ENCODE peak calls at places on chromosomes 2 and 18, in nine cellular contexts. One of them, this sample, is unnamed.

GRCh38 chr2:149185942-149186490 is 144.4 kb upstream of the LYPD6 start:
- DNase-seq in astrocyte of the cerebellum: no peak
- DNase-seq in foreskin fibroblast: no peak
- DNase-seq in stomach: no peak
- DNase-seq in fibroblast of mammary gland: no peak
- DNase-seq in A549: no peak
- DNase-seq in kidney epithelial cell: no peak
- DNase-seq in AG04449: no peak
- DNase-seq in neural progenitor cell: no peak
- DNase-seq in this sample: peak

GRCh38 chr2:215967590-215968373 is 45.6 kb downstream of the MREG start:
- DNase-seq in stomach: no peak
- DNase-seq in kidney epithelial cell: no peak
- DNase-seq in astrocyte of the cerebellum: no peak
- DNase-seq in fibroblast of mammary gland: peak
- DNase-seq in neural progenitor cell: no peak
- DNase-seq in A549: no peak
- DNase-seq in AG04449: no peak
- DNase-seq in foreskin fibroblast: no peak
- DNase-seq in this sample: no peak

GRCh38 chr18:12420831-12421421 is 13.2 kb downstream of the PRELID3A start:
- DNase-seq in neural progenitor cell: peak
- DNase-seq in fibroblast of mammary gland: no peak
- DNase-seq in foreskin fibroblast: no peak
- DNase-seq in A549: no peak
- DNase-seq in astrocyte of the cerebellum: no peak
- DNase-seq in kidney epithelial cell: no peak
- DNase-seq in stomach: no peak
- DNase-seq in AG04449: no peak
- DNase-seq in this sample: peak

GRCh38 chr2:45888167-45888566 is 236.7 kb downstream of the PRKCE start:
- DNase-seq in A549: no peak
- DNase-seq in kidney epithelial cell: no peak
- DNase-seq in foreskin fibroblast: no peak
- DNase-seq in stomach: no peak
- DNase-seq in AG04449: peak
- DNase-seq in neural progenitor cell: no peak
- DNase-seq in astrocyte of the cerebellum: no peak
- DNase-seq in fibroblast of mammary gland: peak
- DNase-seq in this sample: no peak

GRCh38 chr2:157839822-157840221 is 36.3 kb downstream of the ACVR1 start:
- DNase-seq in A549: no peak
- DNase-seq in astrocyte of the cerebellum: no peak
- DNase-seq in stomach: no peak
- DNase-seq in foreskin fibroblast: no peak
- DNase-seq in fibroblast of mammary gland: no peak
- DNase-seq in kidney epithelial cell: no peak
- DNase-seq in neural progenitor cell: peak
- DNase-seq in AG04449: no peak
- DNase-seq in this sample: no peak

GRCh38 chr2:45232824-45233223 is 223.6 kb upstream of the SIX2 start:
- DNase-seq in A549: no peak
- DNase-seq in neural progenitor cell: no peak
- DNase-seq in astrocyte of the cerebellum: no peak
- DNase-seq in kidney epithelial cell: no peak
- DNase-seq in fibroblast of mammary gland: no peak
- DNase-seq in AG04449: no peak
- DNase-seq in foreskin fibroblast: no peak
- DNase-seq in stomach: no peak
- DNase-seq in this sample: no peak

GRCh38 chr2:179745615-179746263 is 115.7 kb downstream of the ZNF385B start:
- DNase-seq in kidney epithelial cell: no peak
- DNase-seq in AG04449: no peak
- DNase-seq in neural progenitor cell: no peak
- DNase-seq in stomach: no peak
- DNase-seq in A549: no peak
- DNase-seq in fibroblast of mammary gland: peak
- DNase-seq in astrocyte of the cerebellum: no peak
- DNase-seq in foreskin fibroblast: no peak
- DNase-seq in this sample: no peak

GRCh38 chr18:65941482-65941881 is 190.7 kb downstream of the CDH7 start:
- DNase-seq in stomach: no peak
- DNase-seq in fibroblast of mammary gland: no peak
- DNase-seq in AG04449: no peak
- DNase-seq in neural progenitor cell: no peak
- DNase-seq in A549: no peak
- DNase-seq in kidney epithelial cell: no peak
- DNase-seq in foreskin fibroblast: no peak
- DNase-seq in astrocyte of the cerebellum: no peak
- DNase-seq in this sample: no peak

GRCh38 chr2:135845257-135845656 is 8.3 kb upstream of the LCT start:
- DNase-seq in fibroblast of mammary gland: no peak
- DNase-seq in foreskin fibroblast: no peak
- DNase-seq in AG04449: no peak
- DNase-seq in A549: no peak
- DNase-seq in stomach: no peak
- DNase-seq in neural progenitor cell: no peak
- DNase-seq in astrocyte of the cerebellum: no peak
- DNase-seq in kidney epithelial cell: no peak
- DNase-seq in this sample: no peak

GRCh38 chr2:109032229-109032800 is 43.3 kb upstream of the EDAR start:
- DNase-seq in kidney epithelial cell: no peak
- DNase-seq in stomach: no peak
- DNase-seq in astrocyte of the cerebellum: no peak
- DNase-seq in fibroblast of mammary gland: no peak
- DNase-seq in neural progenitor cell: no peak
- DNase-seq in AG04449: no peak
- DNase-seq in foreskin fibroblast: no peak
- DNase-seq in A549: no peak
- DNase-seq in this sample: no peak

GRCh38 chr2:46050027-46050426 is 247.2 kb upstream of the EPAS1 start:
- DNase-seq in stomach: peak
- DNase-seq in fibroblast of mammary gland: no peak
- DNase-seq in foreskin fibroblast: no peak
- DNase-seq in kidney epithelial cell: no peak
- DNase-seq in neural progenitor cell: no peak
- DNase-seq in AG04449: no peak
- DNase-seq in A549: no peak
- DNase-seq in astrocyte of the cerebellum: no peak
- DNase-seq in this sample: no peak

GRCh38 chr2:189527812-189528591 is 52.6 kb downstream of the SLC40A1 start:
- DNase-seq in fibroblast of mammary gland: no peak
- DNase-seq in astrocyte of the cerebellum: no peak
- DNase-seq in kidney epithelial cell: no peak
- DNase-seq in AG04449: no peak
- DNase-seq in stomach: no peak
- DNase-seq in foreskin fibroblast: no peak
- DNase-seq in neural progenitor cell: no peak
- DNase-seq in A549: no peak
- DNase-seq in this sample: no peak

GRCh38 chr2:95023222-95023597 is 2.3 kb upstream of the MAL start:
- DNase-seq in A549: peak
- DNase-seq in fibroblast of mammary gland: no peak
- DNase-seq in stomach: peak
- DNase-seq in AG04449: no peak
- DNase-seq in astrocyte of the cerebellum: no peak
- DNase-seq in foreskin fibroblast: no peak
- DNase-seq in neural progenitor cell: no peak
- DNase-seq in kidney epithelial cell: no peak
- DNase-seq in this sample: no peak

GRCh38 chr2:121008978-121009377 is 273.3 kb downstream of the GLI2 start:
- DNase-seq in kidney epithelial cell: no peak
- DNase-seq in astrocyte of the cerebellum: no peak
- DNase-seq in fibroblast of mammary gland: peak
- DNase-seq in A549: peak
- DNase-seq in neural progenitor cell: peak
- DNase-seq in foreskin fibroblast: no peak
- DNase-seq in AG04449: no peak
- DNase-seq in stomach: no peak
- DNase-seq in this sample: no peak
- TF ChIP-seq CTCF in kidney epithelial cell: peak
- TF ChIP-seq CTCF in astrocyte of the cerebellum: no peak
- TF ChIP-seq CTCF in fibroblast of mammary gland: peak
- TF ChIP-seq CTCF in A549: peak
- TF ChIP-seq CTCF in neural progenitor cell: peak
- TF ChIP-seq CTCF in foreskin fibroblast: peak
- TF ChIP-seq CTCF in AG04449: peak
- TF ChIP-seq CTCF in stomach: no peak
- TF ChIP-seq CTCF in this sample: peak

DNA sequence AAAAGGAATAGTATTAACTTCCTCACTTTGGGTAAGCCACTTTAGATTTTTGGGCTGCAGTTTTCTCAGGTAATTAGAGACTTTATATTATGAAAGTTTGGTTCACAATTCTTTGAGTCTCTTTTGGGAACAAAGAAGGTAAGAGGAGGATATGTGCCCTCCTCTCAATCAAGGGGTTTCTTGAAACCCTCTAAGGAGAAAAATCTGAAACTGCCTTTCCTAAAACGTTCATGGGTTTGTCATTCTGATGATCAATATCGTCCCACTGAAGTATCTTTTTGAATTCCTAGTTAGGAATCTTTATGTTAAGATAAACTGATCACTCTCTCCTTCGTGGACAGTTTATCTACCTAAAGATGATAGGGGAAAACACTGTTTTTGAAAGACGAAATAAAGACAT is 42.4 kb upstream of the AKAIN1 start:
- DNase-seq in foreskin fibroblast: no peak
- DNase-seq in kidney epithelial cell: no peak
- DNase-seq in fibroblast of mammary gland: no peak
- DNase-seq in A549: no peak
- DNase-seq in astrocyte of the cerebellum: no peak
- DNase-seq in neural progenitor cell: no peak
- DNase-seq in AG04449: no peak
- DNase-seq in stomach: no peak
- DNase-seq in this sample: no peak
- H3K4me3 ChIP-seq in foreskin fibroblast: peak
- H3K4me3 ChIP-seq in kidney epithelial cell: peak
- H3K4me3 ChIP-seq in fibroblast of mammary gland: peak
- H3K4me3 ChIP-seq in A549: no peak
- H3K4me3 ChIP-seq in astrocyte of the cerebellum: peak
- H3K4me3 ChIP-seq in neural progenitor cell: peak
- H3K4me3 ChIP-seq in AG04449: peak
- H3K4me3 ChIP-seq in stomach: peak
- H3K4me3 ChIP-seq in this sample: peak

DNA sequence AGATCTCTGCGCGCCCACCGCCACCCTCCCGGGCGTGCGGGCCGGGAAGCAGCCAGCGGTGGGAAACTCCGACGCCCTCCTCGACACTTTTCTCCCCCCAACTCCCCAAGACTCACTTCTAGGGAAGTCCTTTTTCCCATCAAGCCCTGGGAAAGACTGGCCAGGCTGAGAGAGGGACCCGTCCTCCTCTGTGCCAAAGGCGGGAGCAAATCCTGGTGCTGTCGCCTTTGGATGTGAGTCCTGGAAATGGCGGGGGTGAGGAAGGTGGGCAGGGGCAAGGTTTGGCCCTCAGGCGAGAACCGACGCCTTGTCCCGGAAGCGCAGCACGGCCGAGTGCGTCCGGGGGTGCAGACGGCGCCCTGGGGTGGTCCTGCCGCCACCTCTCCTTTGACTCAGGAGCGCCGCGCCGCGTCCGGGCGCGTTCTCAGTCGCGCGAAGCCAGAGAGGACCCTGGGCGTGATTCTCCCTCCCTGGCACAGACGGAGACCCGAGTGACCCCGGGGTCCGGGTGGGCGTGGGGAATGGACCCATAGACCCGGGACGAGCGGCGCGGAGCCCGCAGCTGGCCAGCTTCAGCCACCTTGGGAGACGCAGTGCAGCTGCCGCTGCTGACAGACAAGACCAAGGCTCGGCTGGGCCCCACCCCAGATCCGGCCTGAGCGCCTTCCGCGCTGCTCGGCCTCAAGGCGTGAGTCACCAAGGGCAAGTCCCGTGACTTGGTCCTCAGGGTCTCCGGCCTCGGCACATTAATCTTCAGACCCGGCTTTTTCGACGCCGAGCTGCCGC is 3.5 kb upstream of the LBX2 start:
- DNase-seq in fibroblast of mammary gland: peak
- DNase-seq in neural progenitor cell: peak
- DNase-seq in A549: peak
- DNase-seq in AG04449: no peak
- DNase-seq in kidney epithelial cell: peak
- DNase-seq in astrocyte of the cerebellum: peak
- DNase-seq in stomach: peak
- DNase-seq in foreskin fibroblast: peak
- DNase-seq in this sample: peak
- TF ChIP-seq CTCF in fibroblast of mammary gland: peak
- TF ChIP-seq CTCF in neural progenitor cell: peak
- TF ChIP-seq CTCF in A549: peak
- TF ChIP-seq CTCF in AG04449: peak
- TF ChIP-seq CTCF in kidney epithelial cell: peak
- TF ChIP-seq CTCF in astrocyte of the cerebellum: peak
- TF ChIP-seq CTCF in stomach: peak
- TF ChIP-seq CTCF in foreskin fibroblast: peak
- TF ChIP-seq CTCF in this sample: peak

GRCh38 chr2:85754313-85755095 is 713 bp downstream of the ATOH8 start:
- DNase-seq in foreskin fibroblast: no peak
- DNase-seq in AG04449: no peak
- DNase-seq in A549: peak
- DNase-seq in fibroblast of mammary gland: no peak
- DNase-seq in astrocyte of the cerebellum: no peak
- DNase-seq in kidney epithelial cell: no peak
- DNase-seq in stomach: peak
- DNase-seq in neural progenitor cell: peak
- DNase-seq in this sample: peak

GRCh38 chr2:85751300-85751575 is 2.6 kb upstream of the ATOH8 start:
- DNase-seq in kidney epithelial cell: no peak
- DNase-seq in AG04449: no peak
- DNase-seq in fibroblast of mammary gland: no peak
- DNase-seq in foreskin fibroblast: no peak
- DNase-seq in astrocyte of the cerebellum: no peak
- DNase-seq in neural progenitor cell: no peak
- DNase-seq in stomach: no peak
- DNase-seq in A549: no peak
- DNase-seq in this sample: no peak

GRCh38 chr2:85753525-85754312 is at the start of gene ATOH8:
- DNase-seq in foreskin fibroblast: peak
- DNase-seq in fibroblast of mammary gland: peak
- DNase-seq in AG04449: no peak
- DNase-seq in astrocyte of the cerebellum: no peak
- DNase-seq in A549: peak
- DNase-seq in kidney epithelial cell: no peak
- DNase-seq in neural progenitor cell: peak
- DNase-seq in stomach: peak
- DNase-seq in this sample: peak

GRCh38 chr2:85751627-85752026 is 2.2 kb upstream of the ATOH8 start:
- DNase-seq in stomach: no peak
- DNase-seq in foreskin fibroblast: no peak
- DNase-seq in kidney epithelial cell: no peak
- DNase-seq in fibroblast of mammary gland: no peak
- DNase-seq in astrocyte of the cerebellum: no peak
- DNase-seq in neural progenitor cell: no peak
- DNase-seq in A549: no peak
- DNase-seq in AG04449: no peak
- DNase-seq in this sample: no peak

DNA sequence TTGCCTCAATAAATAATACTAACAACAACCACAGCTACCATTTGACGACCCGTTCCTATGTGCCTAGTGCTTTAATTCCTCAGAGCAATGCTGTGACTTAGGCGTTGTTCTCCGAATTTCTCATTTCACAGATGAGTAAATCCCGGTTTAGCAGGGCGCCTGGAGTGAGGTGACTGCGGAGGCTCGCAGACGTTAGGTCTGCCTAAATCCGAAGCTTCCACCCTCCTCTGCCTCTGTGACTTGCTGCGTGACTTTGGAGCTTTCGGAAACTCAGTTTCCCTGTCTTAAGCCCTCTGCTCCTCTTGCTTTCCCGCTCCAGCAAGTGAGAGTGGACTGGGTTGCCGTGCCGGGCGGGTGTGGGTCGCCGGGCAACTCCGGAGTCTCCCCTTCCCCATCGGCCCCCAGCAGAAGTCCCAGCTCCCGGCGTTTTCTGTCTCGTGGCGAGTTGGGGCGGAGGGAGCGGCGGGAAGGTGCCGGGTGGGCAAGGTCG is 711 bp upstream of the ATOH8 start:
- DNase-seq in fibroblast of mammary gland: no peak
- DNase-seq in astrocyte of the cerebellum: no peak
- DNase-seq in stomach: no peak
- DNase-seq in foreskin fibroblast: no peak
- DNase-seq in neural progenitor cell: peak
- DNase-seq in AG04449: no peak
- DNase-seq in kidney epithelial cell: no peak
- DNase-seq in A549: no peak
- DNase-seq in this sample: no peak
- H3K4me3 ChIP-seq in fibroblast of mammary gland: peak
- H3K4me3 ChIP-seq in astrocyte of the cerebellum: peak
- H3K4me3 ChIP-seq in stomach: peak
- H3K4me3 ChIP-seq in foreskin fibroblast: peak
- H3K4me3 ChIP-seq in neural progenitor cell: peak
- H3K4me3 ChIP-seq in AG04449: peak
- H3K4me3 ChIP-seq in kidney epithelial cell: peak
- H3K4me3 ChIP-seq in A549: peak
- H3K4me3 ChIP-seq in this sample: peak